ENCODE peak calls at places on chromosomes 16 and 17, in ten cellular contexts. One of them, this sample, is unnamed.

GRCh38 chr16:1610841-1611653 is 825 bp downstream of the IFT140 start:
- DNase-seq in heart left ventricle: no peak
- DNase-seq in esophagus muscularis mucosa: no peak
- DNase-seq in K562: no peak
- DNase-seq in esophagus squamous epithelium: no peak
- DNase-seq in adrenal gland: peak
- DNase-seq in fibroblast of mammary gland: peak
- DNase-seq in PC-3: peak
- DNase-seq in OCI-LY7: peak
- DNase-seq in ovary: no peak
- DNase-seq in this sample: no peak

GRCh38 chr17:42979511-42980273 is at the start of gene PTGES3L:
- DNase-seq in esophagus squamous epithelium: no peak
- DNase-seq in adrenal gland: peak
- DNase-seq in PC-3: peak
- DNase-seq in esophagus muscularis mucosa: no peak
- DNase-seq in heart left ventricle: peak
- DNase-seq in ovary: no peak
- DNase-seq in fibroblast of mammary gland: no peak
- DNase-seq in OCI-LY7: peak
- DNase-seq in K562: peak
- DNase-seq in this sample: no peak

GRCh38 chr17:38750312-38751121 is 2.0 kb upstream of the PSMB3 start:
- DNase-seq in K562: no peak
- DNase-seq in esophagus squamous epithelium: no peak
- DNase-seq in OCI-LY7: peak
- DNase-seq in heart left ventricle: no peak
- DNase-seq in ovary: no peak
- DNase-seq in adrenal gland: no peak
- DNase-seq in fibroblast of mammary gland: no peak
- DNase-seq in esophagus muscularis mucosa: no peak
- DNase-seq in PC-3: peak
- DNase-seq in this sample: no peak

GRCh38 chr17:80348551-80349436 is 66.2 kb upstream of the ENDOV start:
- DNase-seq in fibroblast of mammary gland: peak
- DNase-seq in PC-3: peak
- DNase-seq in ovary: no peak
- DNase-seq in adrenal gland: no peak
- DNase-seq in OCI-LY7: no peak
- DNase-seq in K562: no peak
- DNase-seq in esophagus muscularis mucosa: no peak
- DNase-seq in heart left ventricle: no peak
- DNase-seq in esophagus squamous epithelium: no peak
- DNase-seq in this sample: no peak

GRCh38 chr17:59754547-59754946 is 47.1 kb downstream of the VMP1 start:
- DNase-seq in esophagus squamous epithelium: no peak
- DNase-seq in ovary: no peak
- DNase-seq in fibroblast of mammary gland: peak
- DNase-seq in heart left ventricle: no peak
- DNase-seq in PC-3: peak
- DNase-seq in esophagus muscularis mucosa: no peak
- DNase-seq in K562: peak
- DNase-seq in adrenal gland: no peak
- DNase-seq in OCI-LY7: no peak
- DNase-seq in this sample: no peak

GRCh38 chr17:4583206-4583605 is 1.1 kb upstream of the SMTNL2 start:
- DNase-seq in heart left ventricle: no peak
- DNase-seq in esophagus squamous epithelium: no peak
- DNase-seq in OCI-LY7: no peak
- DNase-seq in ovary: no peak
- DNase-seq in K562: no peak
- DNase-seq in fibroblast of mammary gland: no peak
- DNase-seq in esophagus muscularis mucosa: no peak
- DNase-seq in PC-3: no peak
- DNase-seq in adrenal gland: no peak
- DNase-seq in this sample: no peak

GRCh38 chr16:53626816-53627215 is 76.8 kb downstream of the RPGRIP1L start:
- DNase-seq in adrenal gland: no peak
- DNase-seq in heart left ventricle: no peak
- DNase-seq in OCI-LY7: no peak
- DNase-seq in PC-3: no peak
- DNase-seq in esophagus squamous epithelium: no peak
- DNase-seq in ovary: no peak
- DNase-seq in fibroblast of mammary gland: no peak
- DNase-seq in esophagus muscularis mucosa: no peak
- DNase-seq in K562: no peak
- DNase-seq in this sample: no peak

GRCh38 chr16:89880477-89881367 is 7.3 kb downstream of the TCF25 start:
- DNase-seq in ovary: no peak
- DNase-seq in adrenal gland: no peak
- DNase-seq in K562: no peak
- DNase-seq in PC-3: no peak
- DNase-seq in esophagus muscularis mucosa: no peak
- DNase-seq in heart left ventricle: no peak
- DNase-seq in esophagus squamous epithelium: no peak
- DNase-seq in OCI-LY7: no peak
- DNase-seq in fibroblast of mammary gland: no peak
- DNase-seq in this sample: no peak

GRCh38 chr17:48333034-48333491 is 97.0 kb downstream of the SKAP1 start:
- DNase-seq in OCI-LY7: no peak
- DNase-seq in fibroblast of mammary gland: peak
- DNase-seq in esophagus muscularis mucosa: no peak
- DNase-seq in esophagus squamous epithelium: no peak
- DNase-seq in heart left ventricle: no peak
- DNase-seq in PC-3: peak
- DNase-seq in adrenal gland: no peak
- DNase-seq in ovary: no peak
- DNase-seq in K562: no peak
- DNase-seq in this sample: no peak

GRCh38 chr16:88309174-88309904 is 73.4 kb upstream of the ZNF469 start:
- DNase-seq in adrenal gland: no peak
- DNase-seq in ovary: no peak
- DNase-seq in fibroblast of mammary gland: no peak
- DNase-seq in K562: no peak
- DNase-seq in esophagus squamous epithelium: no peak
- DNase-seq in esophagus muscularis mucosa: no peak
- DNase-seq in PC-3: no peak
- DNase-seq in OCI-LY7: no peak
- DNase-seq in heart left ventricle: no peak
- DNase-seq in this sample: no peak

GRCh38 chr17:82823004-82823403 is 16.8 kb downstream of the ZNF750 start:
- DNase-seq in OCI-LY7: no peak
- DNase-seq in fibroblast of mammary gland: no peak
- DNase-seq in PC-3: no peak
- DNase-seq in adrenal gland: no peak
- DNase-seq in K562: peak
- DNase-seq in ovary: no peak
- DNase-seq in esophagus squamous epithelium: no peak
- DNase-seq in heart left ventricle: no peak
- DNase-seq in esophagus muscularis mucosa: no peak
- DNase-seq in this sample: no peak
- TF ChIP-seq CTCF in OCI-LY7: peak
- TF ChIP-seq CTCF in fibroblast of mammary gland: no peak
- TF ChIP-seq CTCF in PC-3: peak
- TF ChIP-seq CTCF in adrenal gland: no peak
- TF ChIP-seq CTCF in K562: peak
- TF ChIP-seq CTCF in ovary: no peak
- TF ChIP-seq CTCF in esophagus squamous epithelium: no peak
- TF ChIP-seq CTCF in heart left ventricle: peak
- TF ChIP-seq CTCF in esophagus muscularis mucosa: no peak
- TF ChIP-seq CTCF in this sample: no peak

GRCh38 chr17:30975042-30975820 is 4.4 kb downstream of the RNF135 start:
- DNase-seq in esophagus squamous epithelium: no peak
- DNase-seq in adrenal gland: no peak
- DNase-seq in PC-3: no peak
- DNase-seq in ovary: no peak
- DNase-seq in OCI-LY7: no peak
- DNase-seq in esophagus muscularis mucosa: no peak
- DNase-seq in fibroblast of mammary gland: no peak
- DNase-seq in heart left ventricle: no peak
- DNase-seq in K562: no peak
- DNase-seq in this sample: no peak

GRCh38 chr17:30969989-30970680 is 704 bp upstream of the RNF135 start:
- DNase-seq in ovary: no peak
- DNase-seq in PC-3: peak
- DNase-seq in adrenal gland: no peak
- DNase-seq in OCI-LY7: no peak
- DNase-seq in fibroblast of mammary gland: peak
- DNase-seq in heart left ventricle: no peak
- DNase-seq in esophagus muscularis mucosa: no peak
- DNase-seq in esophagus squamous epithelium: no peak
- DNase-seq in K562: no peak
- DNase-seq in this sample: no peak

DNA sequence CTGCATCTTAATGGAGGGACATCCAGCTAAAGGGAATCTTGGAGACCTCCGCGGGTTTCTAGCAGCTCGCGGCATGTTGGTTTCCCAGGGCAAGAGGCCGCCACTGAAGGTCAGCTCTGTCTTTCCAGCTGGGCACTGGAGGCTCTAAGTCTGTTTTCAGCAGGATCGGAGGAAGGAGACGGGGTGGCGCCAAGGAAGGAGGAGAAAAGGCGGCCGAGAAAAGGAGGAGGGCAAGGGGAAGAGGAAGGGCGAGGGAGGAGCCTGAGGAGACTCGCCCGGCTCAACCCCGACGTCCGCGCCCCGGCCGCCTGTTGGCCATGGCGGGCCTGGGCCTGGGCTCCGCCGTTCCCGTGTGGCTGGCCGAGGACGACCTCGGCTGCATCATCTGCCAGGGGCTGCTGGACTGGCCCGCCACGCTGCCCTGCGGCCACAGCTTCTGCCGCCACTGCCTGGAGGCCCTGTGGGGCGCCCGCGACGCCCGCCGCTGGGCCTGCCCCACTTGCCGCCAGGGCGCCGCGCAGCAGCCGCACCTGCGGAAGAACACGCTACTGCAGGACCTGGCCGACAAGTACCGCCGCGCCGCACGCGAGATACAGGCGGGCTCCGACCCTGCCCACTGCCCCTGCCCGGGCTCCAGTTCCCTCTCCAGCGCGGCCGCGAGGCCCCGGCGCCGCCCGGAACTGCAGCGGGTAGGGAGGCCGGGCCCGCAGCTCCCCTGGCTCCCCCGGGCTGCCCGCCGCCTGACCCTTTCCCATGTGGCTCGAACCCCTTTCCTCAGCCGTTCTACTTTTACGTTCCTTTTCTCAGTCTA is at the start of gene RNF135:
- DNase-seq in heart left ventricle: peak
- DNase-seq in fibroblast of mammary gland: peak
- DNase-seq in esophagus squamous epithelium: no peak
- DNase-seq in adrenal gland: peak
- DNase-seq in PC-3: peak
- DNase-seq in OCI-LY7: no peak
- DNase-seq in K562: no peak
- DNase-seq in ovary: peak
- DNase-seq in esophagus muscularis mucosa: peak
- DNase-seq in this sample: peak
- TF ChIP-seq CTCF in heart left ventricle: peak
- TF ChIP-seq CTCF in fibroblast of mammary gland: no peak
- TF ChIP-seq CTCF in esophagus squamous epithelium: peak
- TF ChIP-seq CTCF in adrenal gland: peak
- TF ChIP-seq CTCF in PC-3: no peak
- TF ChIP-seq CTCF in OCI-LY7: no peak
- TF ChIP-seq CTCF in K562: no peak
- TF ChIP-seq CTCF in ovary: peak
- TF ChIP-seq CTCF in esophagus muscularis mucosa: peak
- TF ChIP-seq CTCF in this sample: peak

DNA sequence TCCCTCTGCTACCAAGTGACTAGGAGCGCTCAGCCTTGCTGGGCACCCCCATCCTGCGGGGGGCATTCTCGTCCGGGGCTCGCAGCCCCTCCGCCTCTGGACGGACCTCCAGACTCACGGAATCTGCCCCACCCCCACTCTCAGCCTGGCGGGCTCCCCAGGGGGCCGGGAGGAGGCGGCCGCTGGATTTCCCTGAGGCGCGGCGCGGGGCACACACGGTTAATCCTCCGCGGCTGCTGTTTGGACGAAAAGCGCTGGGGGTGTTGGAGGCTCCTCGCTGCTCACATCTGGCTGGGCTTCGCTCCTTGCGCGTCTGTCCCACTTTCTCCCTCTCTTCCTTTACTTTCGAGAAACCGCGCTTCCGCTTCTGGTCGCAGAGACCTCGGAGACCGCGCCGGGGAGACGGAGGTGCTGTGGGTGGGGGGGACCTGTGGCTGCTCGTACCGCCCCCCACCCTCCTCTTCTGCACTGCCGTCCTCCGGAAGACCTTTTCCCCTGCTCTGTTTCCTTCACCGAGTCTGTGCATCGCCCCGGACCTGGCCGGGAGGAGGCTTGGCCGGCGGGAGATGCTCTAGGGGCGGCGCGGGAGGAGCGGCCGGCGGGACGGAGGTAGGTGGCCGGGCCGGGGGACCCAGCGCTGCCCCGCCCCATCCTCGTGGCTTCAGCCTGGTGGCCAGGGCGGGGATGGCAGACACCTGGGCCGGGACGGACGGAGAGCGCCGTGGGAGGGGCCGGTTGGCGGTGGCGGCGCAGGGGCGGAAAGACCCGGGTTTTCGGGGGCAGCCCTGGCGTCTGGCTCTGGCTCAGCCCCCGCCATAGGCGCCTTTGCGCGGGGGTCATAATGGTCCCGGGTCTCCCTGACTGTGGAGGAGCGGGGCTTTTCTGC is at the start of gene C1QTNF1:
- DNase-seq in adrenal gland: peak
- DNase-seq in esophagus muscularis mucosa: no peak
- DNase-seq in PC-3: peak
- DNase-seq in K562: peak
- DNase-seq in ovary: peak
- DNase-seq in heart left ventricle: peak
- DNase-seq in OCI-LY7: no peak
- DNase-seq in fibroblast of mammary gland: peak
- DNase-seq in esophagus squamous epithelium: no peak
- DNase-seq in this sample: no peak
- TF ChIP-seq CTCF in adrenal gland: peak
- TF ChIP-seq CTCF in esophagus muscularis mucosa: peak
- TF ChIP-seq CTCF in PC-3: peak
- TF ChIP-seq CTCF in K562: no peak
- TF ChIP-seq CTCF in ovary: peak
- TF ChIP-seq CTCF in heart left ventricle: peak
- TF ChIP-seq CTCF in OCI-LY7: no peak
- TF ChIP-seq CTCF in fibroblast of mammary gland: no peak
- TF ChIP-seq CTCF in esophagus squamous epithelium: peak
- TF ChIP-seq CTCF in this sample: peak

GRCh38 chr17:75927286-75927922 is 13.4 kb downstream of the FBF1 start:
- DNase-seq in heart left ventricle: no peak
- DNase-seq in esophagus squamous epithelium: no peak
- DNase-seq in OCI-LY7: peak
- DNase-seq in esophagus muscularis mucosa: no peak
- DNase-seq in K562: peak
- DNase-seq in fibroblast of mammary gland: peak
- DNase-seq in PC-3: no peak
- DNase-seq in adrenal gland: no peak
- DNase-seq in ovary: no peak
- DNase-seq in this sample: no peak
- TF ChIP-seq CTCF in heart left ventricle: peak
- TF ChIP-seq CTCF in esophagus squamous epithelium: peak
- TF ChIP-seq CTCF in OCI-LY7: peak
- TF ChIP-seq CTCF in esophagus muscularis mucosa: peak
- TF ChIP-seq CTCF in K562: peak
- TF ChIP-seq CTCF in fibroblast of mammary gland: peak
- TF ChIP-seq CTCF in PC-3: peak
- TF ChIP-seq CTCF in adrenal gland: peak
- TF ChIP-seq CTCF in ovary: no peak
- TF ChIP-seq CTCF in this sample: peak